ENCODE peak calls at places on chromosome 7, in six cellular contexts. U, E, I, R, L and D are unnamed samples.
A peak's percentile ranks its signal among the peaks of the same experiment; 100 is the strongest.

GRCh38 chr7:148584154-148584827 is 6.3 kb upstream of the C7orf33 start:
- DNase-seq in I (no peak), R (no peak), U (no peak), E (no peak), L (no peak), D (no peak)

GRCh38 chr7:43636093-43636492 is 53.2 kb downstream of the STK17A start:
- DNase-seq in U (no peak), E (peak; percentile 41), I (no peak), L (no peak), R (no peak), D (no peak)

GRCh38 chr7:13021566-13021965 is 334.1 kb downstream of the ARL4A start:
- DNase-seq in U (no peak), I (no peak), R (no peak), L (no peak), E (no peak), D (no peak)

GRCh38 chr7:134547738-134548054 is 1.2 kb upstream of the AKR1B15 start:
- DNase-seq in U (no peak), L (no peak), R (no peak), I (no peak), E (peak; percentile 89), D (no peak)

GRCh38 chr7:41045556-41046123 is 657.2 kb downstream of the INHBA start:
- DNase-seq in R (no peak), I (no peak), U (no peak), L (no peak), E (peak; percentile 72), D (no peak)

GRCh38 chr7:107850671-107851070 is 40.3 kb upstream of the DLD start:
- DNase-seq in I (no peak), U (no peak), E (no peak), L (no peak), R (no peak), D (no peak)

GRCh38 chr7:31729195-31729804 is 42.3 kb downstream of the PPP1R17 start:
- DNase-seq in U (no peak), L (no peak), R (peak; percentile 23), E (no peak), I (no peak), D (no peak)

GRCh38 chr7:112907658-112908057 is 117.5 kb upstream of the TMEM168 start:
- DNase-seq in E (no peak), L (no peak), U (no peak), I (no peak), R (no peak), D (no peak)

GRCh38 chr7:41431671-41432070 is 271.2 kb downstream of the INHBA start:
- DNase-seq in U (no peak), E (peak; percentile 63), L (no peak), I (no peak), R (no peak), D (no peak)

GRCh38 chr7:135253851-135254815 is 20.5 kb downstream of the STRA8 start:
- DNase-seq in E (peak; percentile 78), L (no peak), R (peak; percentile 73), I (peak; percentile 76), U (peak; percentile 56), D (peak; percentile 31)

GRCh38 chr7:28409716-28410627 is 2.3 kb upstream of the CREB5 start:
- DNase-seq in R (no peak), I (peak; percentile 70), L (no peak), E (peak; percentile 78), U (peak; percentile 20), D (no peak)

GRCh38 chr7:70618020-70618551 is 513.9 kb upstream of the GALNT17 start:
- DNase-seq in L (no peak), R (no peak), I (no peak), E (no peak), U (no peak), D (no peak)

GRCh38 chr7:96739609-96740008 is 30.0 kb upstream of the SEM1 start:
- DNase-seq in L (no peak), E (no peak), R (no peak), U (no peak), I (no peak), D (no peak)